ENCODE peak calls at places on chromosomes 6 and 20, in five cellular contexts. B, Y, E, Q and K are unnamed samples.

GRCh38 chr20:41137412-41138216 is at the start of gene PLCG1:
- DNase-seq in B (peak; percentile 69), Y (peak; percentile 84), E (peak; percentile 83), Q (peak; percentile 79), K (peak; percentile 82)

GRCh38 chr20:10376271-10377075 is 57.5 kb downstream of the MKKS start:
- DNase-seq in B (no peak), Y (no peak), E (no peak), Q (no peak), K (no peak)

GRCh38 chr6:51655517-51655916 is 431.9 kb downstream of the PKHD1 start:
- DNase-seq in B (no peak), Y (no peak), E (no peak), Q (no peak), K (no peak)

GRCh38 chr6:53792973-53793317 is 1.9 kb upstream of the LRRC1 start:
- DNase-seq in B (no peak), Y (no peak), E (no peak), Q (no peak), K (no peak)

GRCh38 chr6:108194503-108194902 is 28.7 kb downstream of the NR2E1 start:
- DNase-seq in B (no peak), Y (no peak), E (no peak), Q (no peak), K (no peak)

GRCh38 chr6:63049216-63049615 is 162.1 kb upstream of the FKBP1C start:
- DNase-seq in B (no peak), Y (no peak), E (no peak), Q (no peak), K (no peak)

GRCh38 chr6:47164877-47165276 is 122.7 kb upstream of the ADGRF1 start:
- DNase-seq in B (no peak), Y (no peak), E (no peak), Q (no peak), K (no peak)

GRCh38 chr20:31515775-31516107 is 1.5 kb downstream of the HM13 start:
- DNase-seq in B (no peak), Y (no peak), E (no peak), Q (no peak), K (peak; percentile 58)

GRCh38 chr6:67133973-67134372 is 1426.9 kb upstream of the EYS start:
- DNase-seq in B (no peak), Y (no peak), E (no peak), Q (no peak), K (no peak)

GRCh38 chr20:33437141-33437911 is 6.2 kb downstream of the SNTA1 start:
- DNase-seq in B (no peak), Y (no peak), E (peak; percentile 51), Q (no peak), K (no peak)

GRCh38 chr20:51759769-51760510 is 8.2 kb downstream of the ATP9A start:
- DNase-seq in B (no peak), Y (no peak), E (no peak), Q (no peak), K (no peak)

GRCh38 chr6:154908723-154909122 is 86.4 kb upstream of the TIAM2 start:
- DNase-seq in B (no peak), Y (no peak), E (no peak), Q (no peak), K (no peak)

DNA sequence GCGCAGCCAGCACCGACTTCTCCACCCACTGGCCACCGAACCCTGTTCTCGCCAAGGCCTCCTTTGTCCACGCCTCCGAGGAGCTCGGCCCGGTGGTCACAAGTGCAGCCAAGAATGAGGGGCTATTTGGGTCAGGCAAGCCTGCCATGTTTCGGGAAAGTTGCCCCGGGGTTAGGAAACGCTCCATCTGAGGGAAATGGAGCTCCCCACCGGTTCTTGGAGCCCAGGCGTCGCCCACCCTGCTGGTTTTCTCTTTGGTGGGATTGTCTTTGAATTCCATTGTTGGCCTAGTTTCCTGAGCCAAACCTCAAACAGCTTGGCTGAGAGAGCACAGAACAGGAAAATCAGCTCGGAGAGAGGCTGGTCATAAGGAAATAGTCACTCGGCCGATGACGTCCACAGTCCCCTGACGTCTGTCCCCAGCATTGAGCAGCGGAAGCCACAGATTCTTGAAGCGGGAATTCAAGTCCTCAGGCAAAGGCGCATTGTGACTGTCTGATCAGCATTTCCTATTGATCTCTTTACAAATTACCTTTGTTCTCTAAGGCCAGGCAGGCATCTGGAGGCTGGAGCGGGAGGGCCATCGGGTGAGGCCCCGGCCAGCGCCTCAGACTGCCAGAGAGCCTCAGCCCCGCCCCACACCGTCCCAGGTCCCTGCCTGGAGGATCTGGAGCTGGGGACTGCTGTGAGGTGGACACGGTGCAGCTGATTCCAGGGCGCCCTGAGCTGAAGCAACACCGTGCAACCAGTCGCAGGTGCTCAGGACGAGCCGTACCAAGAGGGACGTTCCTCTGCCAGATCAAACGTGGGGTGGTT is 138.6 kb downstream of the DLL1 start:
- DNase-seq in B (no peak), Y (peak; percentile 80), E (no peak), Q (no peak), K (no peak)
- H3K4me1 ChIP-seq in B (no peaks in the 10 kb centered on the region), Y (peaks cover 26% of the 10 kb centered on the region), E (no peaks in the 10 kb centered on the region), Q (peaks cover 26% of the 10 kb centered on the region), K (peaks cover 9% of the 10 kb centered on the region)

GRCh38 chr20:58628491-58629212 is 22.4 kb upstream of the STX16 start:
- DNase-seq in B (no peak), Y (no peak), E (no peak), Q (no peak), K (no peak)

GRCh38 chr20:58627212-58628072 is 23.6 kb upstream of the STX16 start:
- DNase-seq in B (no peak), Y (no peak), E (no peak), Q (no peak), K (no peak)

GRCh38 chr20:58630063-58630462 is 21.0 kb upstream of the STX16 start:
- DNase-seq in B (no peak), Y (no peak), E (no peak), Q (no peak), K (no peak)

GRCh38 chr20:58626076-58626475 is 25.0 kb upstream of the STX16 start:
- DNase-seq in B (no peak), Y (no peak), E (no peak), Q (no peak), K (no peak)

GRCh38 chr20:58629213-58629575 is 21.9 kb upstream of the STX16 start:
- DNase-seq in B (no peak), Y (no peak), E (no peak), Q (no peak), K (no peak)
- H3K4me1 ChIP-seq in B (no peaks in the 10 kb centered on the region), Y (peaks cover under 1% of the 10 kb centered on the region), E (peaks cover 4% of the 10 kb centered on the region), Q (peaks cover 8% of the 10 kb centered on the region), K (peaks cover 3% of the 10 kb centered on the region)

DNA sequence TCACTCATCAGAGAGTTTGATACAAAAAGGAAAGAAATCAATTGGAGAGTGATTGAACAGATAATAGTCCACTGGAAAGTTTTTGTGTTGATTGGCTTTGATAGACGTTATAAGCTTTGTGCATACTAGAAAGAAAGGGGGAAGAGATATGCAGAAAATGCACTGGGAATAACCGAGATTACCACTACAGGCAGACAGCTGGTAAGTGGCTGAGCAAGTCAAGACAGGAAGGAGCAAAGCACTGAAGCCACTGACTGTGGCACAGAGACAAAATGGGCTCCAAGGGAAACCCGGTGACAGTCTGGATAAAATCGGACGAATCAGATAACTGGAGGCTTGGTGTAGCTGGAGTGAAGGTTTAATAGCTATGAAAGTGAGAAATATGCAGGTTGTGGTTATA is 209.0 kb downstream of the SIM1 start:
- DNase-seq in B (no peak), Y (no peak), E (no peak), Q (no peak), K (no peak)
- H3K4me1 ChIP-seq in B (no peaks in the 10 kb centered on the region), Y (no peaks in the 10 kb centered on the region), E (no peaks in the 10 kb centered on the region), Q (no peaks in the 10 kb centered on the region), K (no peaks in the 10 kb centered on the region)

DNA sequence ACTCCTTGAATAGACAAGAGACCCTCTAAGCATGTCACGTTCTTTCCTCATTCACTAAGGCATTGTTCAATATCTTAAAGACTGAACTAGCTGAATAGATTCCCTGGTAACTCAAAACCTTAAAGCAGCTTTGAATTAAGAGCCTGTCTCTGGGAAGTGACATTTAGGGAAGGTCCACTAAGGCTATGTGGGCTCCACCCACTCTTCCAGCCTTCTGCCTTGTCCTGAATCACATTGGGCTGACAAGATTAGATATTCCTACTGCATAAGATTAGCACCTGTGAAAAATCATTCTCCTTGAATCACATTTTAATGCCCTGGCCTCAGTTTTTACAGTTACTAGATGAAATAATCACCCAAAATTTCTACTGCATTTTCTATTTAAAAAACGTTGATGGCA is 36.3 kb downstream of the CLIC5 start:
- DNase-seq in B (no peak), Y (no peak), E (no peak), Q (no peak), K (no peak)
- H3K4me1 ChIP-seq in B (no peaks in the 10 kb centered on the region), Y (no peaks in the 10 kb centered on the region), E (no peaks in the 10 kb centered on the region), Q (no peaks in the 10 kb centered on the region), K (no peaks in the 10 kb centered on the region)

DNA sequence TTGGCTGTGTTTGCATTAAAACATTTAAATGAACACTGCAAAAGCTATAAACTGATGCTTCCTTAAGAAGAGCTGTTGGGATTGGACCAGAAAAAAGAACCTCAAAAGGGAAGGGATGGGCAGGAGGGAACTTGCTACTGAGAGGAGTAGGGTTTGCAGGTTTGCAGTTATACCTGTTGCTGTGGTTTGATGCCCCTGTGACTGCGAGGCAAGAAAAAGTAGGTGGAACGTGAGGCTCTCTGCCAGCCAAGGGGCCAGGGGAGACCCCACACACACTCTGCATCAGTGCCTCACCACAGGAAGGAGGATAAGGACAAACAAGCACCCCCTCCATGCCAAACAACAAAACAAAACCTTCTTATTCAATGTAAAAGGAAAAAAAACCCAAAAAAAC is 197.1 kb downstream of the BCAS1 start:
- DNase-seq in B (no peak), Y (no peak), E (no peak), Q (no peak), K (no peak)
- H3K4me1 ChIP-seq in B (no peaks in the 10 kb centered on the region), Y (peaks cover 11% of the 10 kb centered on the region), E (peaks cover 3% of the 10 kb centered on the region), Q (peaks cover 51% of the 10 kb centered on the region), K (peaks cover 44% of the 10 kb centered on the region)

GRCh38 chr20:53945478-53945877 is 124.9 kb downstream of the BCAS1 start:
- DNase-seq in B (no peak), Y (no peak), E (no peak), Q (no peak), K (no peak)
- H3K4me1 ChIP-seq in B (no peaks in the 10 kb centered on the region), Y (peaks cover 18% of the 10 kb centered on the region), E (peaks cover 5% of the 10 kb centered on the region), Q (peaks cover 34% of the 10 kb centered on the region), K (peaks cover 25% of the 10 kb centered on the region)

GRCh38 chr6:167700199-167700598 is 126.5 kb upstream of the AFDN start:
- DNase-seq in B (no peak), Y (no peak), E (no peak), Q (no peak), K (no peak)
- H3K4me1 ChIP-seq in B (no peaks in the 10 kb centered on the region), Y (no peaks in the 10 kb centered on the region), E (peaks cover 5% of the 10 kb centered on the region), Q (peaks cover 24% of the 10 kb centered on the region), K (peaks cover 14% of the 10 kb centered on the region)